ENCODE peak calls at places on chromosomes 7 and 10, in eight cellular contexts. A, N, S, C, R, T, P and K are unnamed samples. For H3K4me1 and H3K9me3, the result is how much of the 10 kb centered on the place peaks cover.

GRCh38 chr10:7520496-7521485 is 110.0 kb upstream of the SFMBT2 start:
- DNase-seq in A (no peak), N (no peak), S (no peak), C (no peak), R (no peak), T (no peak), P (no peak), K (no peak)

GRCh38 chr7:151867912-151868804 is 8.8 kb downstream of the PRKAG2 start:
- DNase-seq in A (no peak), N (peak), S (peak), C (no peak), R (peak), T (peak), P (no peak), K (no peak)

GRCh38 chr7:107009846-107010203 is 34.7 kb upstream of the PRKAR2B start:
- DNase-seq in A (no peak), N (no peak), S (no peak), C (no peak), R (no peak), T (no peak), P (no peak), K (no peak)

GRCh38 chr10:112421731-112422130 is 25.0 kb downstream of the ZDHHC6 start:
- DNase-seq in A (no peak), N (no peak), S (no peak), C (no peak), R (no peak), T (no peak), P (no peak), K (no peak)

GRCh38 chr7:108109216-108109908 is 20.8 kb downstream of the LAMB4 start:
- DNase-seq in A (no peak), N (no peak), S (peak), C (no peak), R (no peak), T (no peak), P (no peak), K (no peak)

GRCh38 chr7:13641699-13642098 is 347.8 kb downstream of the ETV1 start:
- DNase-seq in A (no peak), N (no peak), S (peak), C (no peak), R (no peak), T (no peak), P (peak), K (no peak)

GRCh38 chr10:73439605-73440298 is 6.4 kb upstream of the MSS51 start:
- DNase-seq in A (no peak), N (no peak), S (no peak), C (no peak), R (no peak), T (no peak), P (peak), K (no peak)

GRCh38 chr7:156604311-156604710 is 36.3 kb upstream of the RNF32 start:
- DNase-seq in A (no peak), N (no peak), S (no peak), C (no peak), R (no peak), T (no peak), P (peak), K (no peak)

GRCh38 chr10:131437556-131438465 is 126.3 kb upstream of the TCERG1L start:
- DNase-seq in A (no peak), N (no peak), S (no peak), C (no peak), R (no peak), T (no peak), P (no peak), K (peak)

GRCh38 chr10:75493464-75493863 is 62.0 kb downstream of the LRMDA start:
- DNase-seq in A (no peak), N (no peak), S (no peak), C (no peak), R (no peak), T (no peak), P (no peak), K (no peak)

GRCh38 chr7:25262586-25262985 is 34.3 kb upstream of the NPVF start:
- DNase-seq in A (no peak), N (no peak), S (no peak), C (no peak), R (no peak), T (no peak), P (no peak), K (no peak)

GRCh38 chr10:123862421-123863188 is 29.0 kb downstream of the CPXM2 start:
- DNase-seq in A (no peak), N (no peak), S (no peak), C (no peak), R (no peak), T (no peak), P (no peak), K (no peak)

GRCh38 chr7:40329601-40330153 is 194.9 kb downstream of the SUGCT start:
- DNase-seq in A (peak), N (no peak), S (no peak), C (no peak), R (no peak), T (no peak), P (peak), K (no peak)

GRCh38 chr10:7470371-7470770 is 59.5 kb upstream of the SFMBT2 start:
- DNase-seq in A (no peak), N (no peak), S (no peak), C (no peak), R (no peak), T (no peak), P (no peak), K (no peak)

GRCh38 chr7:159078193-159078910 is 66.3 kb downstream of the VIPR2 start:
- DNase-seq in A (no peak), N (no peak), S (no peak), C (no peak), R (no peak), T (no peak), P (no peak), K (no peak)

GRCh38 chr7:49643321-49643720 is 130.1 kb upstream of the VWC2 start:
- DNase-seq in A (peak), N (no peak), S (no peak), C (no peak), R (no peak), T (peak), P (no peak), K (no peak)

GRCh38 chr7:78172138-78172887 is 373.7 kb downstream of the PHTF2 start:
- DNase-seq in A (no peak), N (no peak), S (no peak), C (no peak), R (no peak), T (no peak), P (no peak), K (no peak)

GRCh38 chr7:53218730-53219504 is 183.5 kb downstream of the POM121L12 start:
- DNase-seq in A (peak), N (no peak), S (no peak), C (no peak), R (no peak), T (peak), P (no peak), K (no peak)

GRCh38 chr7:151061241-151062110 is 2.1 kb downstream of the SLC4A2 start:
- DNase-seq in A (no peak), N (peak), S (no peak), C (no peak), R (no peak), T (no peak), P (no peak), K (peak)

GRCh38 chr10:29608476-29609301 is 26.1 kb downstream of the SVIL start:
- DNase-seq in A (no peak), N (no peak), S (no peak), C (no peak), R (peak), T (no peak), P (no peak), K (no peak)

GRCh38 chr7:132577206-132578049 is 1.2 kb upstream of the PLXNA4 start:
- DNase-seq in A (peak), N (peak), S (peak), C (no peak), R (peak), T (peak), P (peak), K (peak)

GRCh38 chr7:40162516-40162915 is 27.7 kb downstream of the SUGCT start:
- DNase-seq in A (no peak), N (no peak), S (no peak), C (no peak), R (no peak), T (no peak), P (peak), K (no peak)

GRCh38 chr10:19922236-19922963 is 106.2 kb downstream of the PLXDC2 start:
- DNase-seq in A (no peak), N (peak), S (peak), C (no peak), R (no peak), T (no peak), P (peak), K (no peak)

GRCh38 chr7:44131173-44132009 is 8.0 kb upstream of the POLD2 start:
- DNase-seq in A (peak), N (no peak), S (peak), C (no peak), R (no peak), T (peak), P (no peak), K (peak)

GRCh38 chr7:105794741-105795729 is 81.4 kb downstream of the ATXN7L1 start:
- DNase-seq in A (no peak), N (peak), S (no peak), C (no peak), R (no peak), T (peak), P (peak), K (no peak)

GRCh38 chr10:34049887-34050286 is 715.4 kb upstream of the NRP1 start:
- DNase-seq in A (no peak), N (no peak), S (no peak), C (no peak), R (no peak), T (no peak), P (peak), K (no peak)

GRCh38 chr10:51397695-51398094 is 301.7 kb downstream of the CSTF2T start:
- DNase-seq in A (no peak), N (peak), S (peak), C (peak), R (peak), T (peak), P (peak), K (no peak)

GRCh38 chr10:93039721-93040120 is 20.9 kb upstream of the CYP26C1 start:
- DNase-seq in A (peak), N (no peak), S (no peak), C (no peak), R (no peak), T (no peak), P (peak), K (no peak)

GRCh38 chr7:102874966-102875365 is 37.8 kb upstream of the LRRC17 start:
- DNase-seq in A (no peak), N (no peak), S (no peak), C (no peak), R (no peak), T (no peak), P (no peak), K (no peak)

GRCh38 chr10:78924319-78925003 is 144.3 kb upstream of the ZMIZ1 start:
- DNase-seq in A (peak), N (no peak), S (no peak), C (no peak), R (no peak), T (no peak), P (no peak), K (no peak)
- H3K4me1 ChIP-seq in A (under half), N (under half), S (under half), C (under half), R (under half), T (under half), P (under half), K (under half)

DNA sequence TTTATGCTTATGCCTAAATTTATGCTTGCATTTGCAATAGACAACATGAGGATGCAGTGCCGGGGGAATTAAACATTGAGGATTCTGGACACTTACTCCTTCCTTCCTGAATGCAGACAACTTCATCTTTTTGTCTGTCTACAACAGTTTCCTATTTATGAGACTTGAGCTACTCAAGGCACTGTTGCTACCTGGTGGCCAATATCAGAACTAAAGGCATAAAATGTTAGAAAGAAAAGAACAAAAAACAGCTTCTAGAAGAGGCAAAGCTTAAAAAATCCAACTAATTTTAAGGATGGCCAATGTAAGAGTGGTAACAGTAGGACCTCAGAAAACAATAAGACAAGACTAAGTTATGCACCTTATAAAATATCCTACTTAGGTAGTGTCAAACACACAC is 144.5 kb upstream of the PTN start:
- DNase-seq in A (no peak), N (no peak), S (no peak), C (no peak), R (no peak), T (no peak), P (peak), K (no peak)
- TF ChIP-seq CTCF in A (no peak), N (no peak), S (no peak), C (no peak), R (no peak), T (peak), P (peak), K (no peak)

GRCh38 chr7:64993901-64994300 is 3.1 kb upstream of the ZNF117 start:
- DNase-seq in A (no peak), N (no peak), S (no peak), C (no peak), R (no peak), T (no peak), P (no peak), K (no peak)

GRCh38 chr7:64990936-64991335 is at the start of gene ZNF117:
- DNase-seq in A (no peak), N (no peak), S (no peak), C (no peak), R (no peak), T (no peak), P (no peak), K (no peak)

GRCh38 chr7:64990216-64990615 is 620 bp downstream of the ZNF117 start:
- DNase-seq in A (no peak), N (no peak), S (no peak), C (no peak), R (no peak), T (no peak), P (no peak), K (no peak)

GRCh38 chr7:64996305-64996704 is 5.5 kb upstream of the ZNF117 start:
- DNase-seq in A (no peak), N (no peak), S (no peak), C (no peak), R (no peak), T (no peak), P (no peak), K (no peak)

DNA sequence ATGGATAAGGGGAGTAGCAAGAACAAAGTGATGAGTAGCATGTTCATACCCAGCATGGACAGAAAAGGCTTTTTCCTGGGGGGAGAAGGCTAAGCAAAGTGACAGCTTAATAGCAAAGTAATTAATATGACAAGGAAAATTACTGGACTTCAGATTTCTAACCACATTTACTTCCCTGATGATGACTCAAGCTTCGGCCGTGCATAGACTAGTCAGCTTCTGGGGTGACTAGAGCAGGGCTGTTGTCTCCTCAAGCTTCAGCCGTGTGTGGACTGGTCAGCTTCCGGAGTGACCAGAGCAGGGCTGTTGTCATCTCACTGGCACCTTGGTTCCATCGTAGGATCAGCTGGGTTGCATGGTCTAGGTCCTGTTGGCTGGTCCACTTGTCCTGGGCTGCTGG is 2.1 kb upstream of the ZNF117 start:
- DNase-seq in A (no peak), N (no peak), S (no peak), C (no peak), R (no peak), T (no peak), P (no peak), K (no peak)
- H3K9me3 ChIP-seq in A (under half), N (under half), S (under half), C (under half), R (under half), T (half or more), P (half or more), K (half or more)

DNA sequence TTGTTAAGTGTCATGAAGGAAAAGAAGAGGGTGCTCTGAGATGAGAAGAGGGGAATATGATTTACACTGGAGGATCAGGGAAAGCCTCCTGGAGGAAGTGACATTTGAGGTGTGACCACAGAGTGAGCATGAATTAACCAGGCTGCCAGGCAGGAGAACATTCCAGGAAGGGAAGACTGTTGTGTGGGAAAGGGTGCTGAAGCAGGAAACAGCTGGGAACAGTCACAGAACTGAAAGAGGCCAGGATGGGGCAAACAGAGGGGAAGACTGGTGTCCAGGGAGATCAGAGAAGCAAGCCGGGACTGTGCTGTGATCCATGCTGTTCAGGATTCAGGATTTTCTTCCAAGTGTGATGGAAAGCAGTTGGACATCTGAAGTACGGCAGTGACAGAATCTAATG is 14.9 kb downstream of the HIPK2 start:
- DNase-seq in A (no peak), N (no peak), S (no peak), C (no peak), R (no peak), T (no peak), P (peak), K (no peak)
- H3K4me1 ChIP-seq in A (under half), N (under half), S (under half), C (under half), R (under half), T (half or more), P (under half), K (half or more)